ENCODE peak calls at places on chromosomes 13 and 19, in five cellular contexts. O is A549, B is K562, C is GM12878, R is HepG2. N is an unnamed sample.

GRCh38 chr19:15124572-15125231 is 17.5 kb downstream of the SYDE1 start:
- DNase-seq in C (no peak), R (peak; percentile 50), O (no peak), B (no peak), N (no peak)

GRCh38 chr19:9205506-9206113 is 13.8 kb downstream of the OR7D4 start:
- DNase-seq in R (peak; percentile 33), B (peak; percentile 53), C (no peak), O (peak; percentile 32), N (peak; percentile 54)

GRCh38 chr19:10820173-10820572 is 15.8 kb downstream of the TMED1 start:
- DNase-seq in B (peak; percentile 48), C (no peak), O (no peak), R (no peak), N (no peak)

GRCh38 chr19:48330012-48330681 is 4.8 kb downstream of the EMP3 start:
- DNase-seq in R (no peak), B (no peak), O (no peak), C (peak; percentile 65), N (no peak)

GRCh38 chr13:89363144-89363543 is 1692.0 kb downstream of the SLITRK5 start:
- DNase-seq in C (no peak), B (no peak), O (no peak), R (no peak), N (no peak)

GRCh38 chr19:2089001-2089711 is 7.0 kb downstream of the MOB3A start:
- DNase-seq in C (peak; percentile 78), R (no peak), B (no peak), O (no peak), N (peak; percentile 36)

GRCh38 chr13:29624997-29625396 is 29.5 kb upstream of the SLC7A1 start:
- DNase-seq in B (no peak), R (no peak), C (no peak), O (no peak), N (no peak)

GRCh38 chr19:33905937-33906577 is 109.4 kb downstream of the KCTD15 start:
- DNase-seq in C (no peak), O (peak; percentile 22), B (peak; percentile 32), R (no peak), N (no peak)

GRCh38 chr13:37617162-37617561 is 18.6 kb upstream of the POSTN start:
- DNase-seq in R (no peak), O (peak; percentile 35), C (no peak), B (no peak), N (peak; percentile 80)

GRCh38 chr13:75359266-75359665 is 122.7 kb downstream of the TBC1D4 start:
- DNase-seq in R (no peak), O (peak; percentile 16), C (no peak), B (no peak), N (peak; percentile 94)

GRCh38 chr13:30698023-30698422 is 37.3 kb upstream of the ALOX5AP start:
- DNase-seq in O (no peak), B (no peak), R (no peak), C (no peak), N (peak; percentile 81)

GRCh38 chr13:52454459-52454824 is 836 bp upstream of the CKAP2 start:
- DNase-seq in O (peak; percentile 4), R (no peak), C (peak; percentile 69), B (peak; percentile 11), N (peak; percentile 8)

GRCh38 chr19:38730731-38731589 is 13.3 kb downstream of the CAPN12 start:
- DNase-seq in O (no peak), R (no peak), B (no peak), C (no peak), N (no peak)

GRCh38 chr13:93430346-93430745 is 203.7 kb downstream of the GPC6 start:
- DNase-seq in B (no peak), C (no peak), R (no peak), O (no peak), N (no peak)

GRCh38 chr13:40377783-40378182 is 288.7 kb downstream of the FOXO1 start:
- DNase-seq in O (no peak), B (no peak), R (no peak), C (no peak), N (no peak)

GRCh38 chr19:39407644-39408391 is 1.2 kb downstream of the ZFP36 start:
- DNase-seq in B (no peak), C (no peak), O (peak; percentile 60), R (no peak), N (no peak)

GRCh38 chr19:13644648-13645047 is 119.7 kb upstream of the MRI1 start:
- DNase-seq in B (peak; percentile 72), R (no peak), O (peak; percentile 20), C (no peak), N (no peak)

GRCh38 chr19:16911046-16911445 is 22.2 kb downstream of the F2RL3 start:
- DNase-seq in C (no peak), R (no peak), B (no peak), O (no peak), N (no peak)
- TF ChIP-seq BHLHE40 in C (no peak), R (no peak), B (no peak), O (no peak), N (no peak)

DNA sequence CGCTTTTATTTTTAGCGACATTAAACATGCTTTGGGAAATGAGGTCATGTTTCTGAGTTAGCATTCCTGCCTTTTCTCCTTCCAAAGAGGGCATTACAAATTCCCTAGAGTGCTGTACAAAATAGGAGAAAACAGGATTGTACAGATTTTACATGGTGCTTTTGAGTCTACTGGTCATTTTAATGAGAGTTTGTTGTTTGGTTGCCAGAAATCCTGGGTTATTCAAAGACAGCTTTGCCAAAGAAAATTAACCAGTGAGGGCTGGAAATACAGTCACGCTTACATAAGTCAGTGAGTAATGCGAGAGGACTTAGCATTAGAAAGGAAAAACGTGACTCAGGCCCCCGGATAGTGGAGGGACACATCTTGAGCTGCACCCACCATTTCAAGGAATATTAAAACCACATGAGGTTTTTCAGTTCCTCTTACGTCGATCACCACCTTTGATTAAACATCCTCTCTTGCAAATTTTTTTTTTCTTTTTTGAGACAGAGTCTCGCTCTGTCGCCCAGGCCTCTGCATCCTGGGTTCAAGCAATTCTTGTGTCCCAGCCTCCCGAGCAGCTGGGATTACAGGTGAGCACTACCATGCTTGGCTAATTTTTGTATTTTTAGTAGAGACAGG is 55.4 kb downstream of the SACS start:
- DNase-seq in O (peak; percentile 37), B (no peak), R (no peak), C (peak; percentile 68), N (peak; percentile 99)
- H3K27ac ChIP-seq in O (peak overlapping the region; percentile 50), B (no peak overlapping the region), R (no peak overlapping the region), C (no peak overlapping the region), N (peak overlapping the region; percentile 99)

GRCh38 chr19:5144545-5145179 is 175.7 kb downstream of the KDM4B start:
- DNase-seq in R (no peak), C (no peak), B (no peak), O (no peak), N (no peak)
- TF ChIP-seq BHLHE40 in R (no peak), C (no peak), B (no peak), O (no peak), N (no peak)

GRCh38 chr13:24651718-24652345 is 28.4 kb upstream of the ATP12A start:
- DNase-seq in B (no peak), C (no peak), O (no peak), R (no peak), N (no peak)
- H3K27ac ChIP-seq in B (no peak overlapping the region), C (no peak overlapping the region), O (no peak overlapping the region), R (no peak overlapping the region), N (no peak overlapping the region)